ENCODE peak calls at places on chromosomes 2 and 18, in four cellular contexts. Q is NCI-H1436 treated with DMSO at 0.1 percent for 48 hours, S is GM20000, D is small intestine. L is an unnamed sample.

GRCh38 chr2:42924436-42924897 is 132.1 kb upstream of the HAAO start:
- DNase-seq in Q (no peak), S (no peak), D (no peak), L (no peak)

GRCh38 chr18:70822167-70822566 is 533.3 kb downstream of the SOCS6 start:
- DNase-seq in Q (no peak), S (no peak), D (no peak), L (no peak)

GRCh38 chr2:233152541-233152940 is 92.4 kb downstream of the INPP5D start:
- DNase-seq in Q (no peak), S (no peak), D (no peak), L (no peak)

GRCh38 chr2:104361414-104361813 is 492.5 kb upstream of the POU3F3 start:
- DNase-seq in Q (no peak), S (no peak), D (no peak), L (no peak)

GRCh38 chr2:55865095-55865835 is 58.3 kb downstream of the EFEMP1 start:
- DNase-seq in Q (no peak), S (no peak), D (no peak), L (no peak)

GRCh38 chr2:196466581-196466980 is 172.9 kb upstream of the CCDC150 start:
- DNase-seq in Q (no peak), S (no peak), D (no peak), L (no peak)

GRCh38 chr2:200993097-200993496 is 29.6 kb upstream of the ORC2 start:
- DNase-seq in Q (no peak), S (no peak), D (no peak), L (no peak)

GRCh38 chr2:55500025-55500424 is 19.5 kb upstream of the CFAP36 start:
- DNase-seq in Q (no peak), S (no peak), D (no peak), L (no peak)

GRCh38 chr2:177397501-177398289 is 5.1 kb downstream of the AGPS start:
- DNase-seq in Q (no peak), S (no peak), D (no peak), L (no peak)

GRCh38 chr2:869894-870293 is 80.8 kb upstream of the SNTG2 start:
- DNase-seq in Q (no peak), S (no peak), D (no peak), L (no peak)

GRCh38 chr2:174341995-174342571 is 7.3 kb downstream of the SP9 start:
- DNase-seq in Q (no peak), S (peak), D (no peak), L (no peak)

GRCh38 chr2:20371656-20372055 is 21.0 kb upstream of the PUM2 start:
- DNase-seq in Q (no peak), S (no peak), D (no peak), L (no peak)

GRCh38 chr2:55152475-55153422 is 79.3 kb downstream of the CLHC1 start:
- DNase-seq in Q (no peak), S (no peak), D (no peak), L (no peak)

GRCh38 chr2:27378096-27378808 is 2.3 kb downstream of the ZNF513 start:
- DNase-seq in Q (no peak), S (no peak), D (no peak), L (no peak)

GRCh38 chr2:181742361-181742760 is 62.0 kb upstream of the NEUROD1 start:
- DNase-seq in Q (no peak), S (no peak), D (no peak), L (no peak)

GRCh38 chr2:172833898-172834297 is 98.3 kb downstream of the RAPGEF4 start:
- DNase-seq in Q (no peak), S (no peak), D (no peak), L (no peak)

GRCh38 chr18:9419956-9420631 is 55.2 kb upstream of the RALBP1 start:
- DNase-seq in Q (no peak), S (no peak), D (no peak), L (no peak)

GRCh38 chr2:53987336-53987921 is 16.6 kb upstream of the PSME4 start:
- DNase-seq in Q (peak), S (no peak), D (no peak), L (no peak)

GRCh38 chr2:236685361-236685760 is 115.7 kb downstream of the ACKR3 start:
- DNase-seq in Q (no peak), S (no peak), D (no peak), L (no peak)

GRCh38 chr2:206423147-206423546 is 20.2 kb upstream of the ADAM23 start:
- DNase-seq in Q (no peak), S (no peak), D (no peak), L (no peak)

GRCh38 chr2:29064746-29065478 is 9.4 kb downstream of the PCARE start:
- DNase-seq in Q (no peak), S (no peak), D (no peak), L (no peak)

GRCh38 chr2:165766326-165766927 is 27.6 kb downstream of the GALNT3 start:
- DNase-seq in Q (no peak), S (no peak), D (peak), L (no peak)

GRCh38 chr2:108363048-108363899 is 14.5 kb upstream of the SULT1C4 start:
- DNase-seq in Q (no peak), S (no peak), D (no peak), L (no peak)

GRCh38 chr2:218855305-218856167 is 4.1 kb upstream of the WNT6 start:
- DNase-seq in Q (no peak), S (no peak), D (no peak), L (no peak)

GRCh38 chr2:157480182-157480961 is 36.5 kb upstream of the CYTIP start:
- DNase-seq in Q (no peak), S (no peak), D (peak), L (no peak)